ENCODE peak calls at places on chromosome 19, in nine cellular contexts. One of them, this sample, is unnamed.

GRCh38 chr19:22733691-22734090 is 50.3 kb downstream of the ZNF99 start:
- DNase-seq in fibroblast of mammary gland: no peak
- DNase-seq in GM23338: no peak
- DNase-seq in pancreas: no peak
- DNase-seq in EL: no peak
- DNase-seq in OCI-LY7: no peak
- DNase-seq in Right ventricle myocardium superior: no peak
- DNase-seq in bronchial epithelial cell: no peak
- DNase-seq in activated CD4-positive, alpha-beta T cell treated with anti-CD3 and anti-CD28 coated beads, Interleukin-2, amount 10 ng/mL, durations not matched to agents 24 days and 14 days: no peak
- DNase-seq in this sample: no peak

GRCh38 chr19:17294051-17294891 is 9.0 kb downstream of the ABHD8 start:
- DNase-seq in fibroblast of mammary gland: no peak
- DNase-seq in GM23338: peak
- DNase-seq in pancreas: peak
- DNase-seq in EL: peak
- DNase-seq in OCI-LY7: peak
- DNase-seq in Right ventricle myocardium superior: peak
- DNase-seq in bronchial epithelial cell: no peak
- DNase-seq in activated CD4-positive, alpha-beta T cell treated with anti-CD3 and anti-CD28 coated beads, Interleukin-2, amount 10 ng/mL, durations not matched to agents 24 days and 14 days: peak
- DNase-seq in this sample: peak

GRCh38 chr19:7072541-7072940 is 3.0 kb downstream of the ZNF557 start:
- DNase-seq in fibroblast of mammary gland: no peak
- DNase-seq in GM23338: no peak
- DNase-seq in pancreas: no peak
- DNase-seq in EL: no peak
- DNase-seq in OCI-LY7: no peak
- DNase-seq in Right ventricle myocardium superior: no peak
- DNase-seq in bronchial epithelial cell: no peak
- DNase-seq in activated CD4-positive, alpha-beta T cell treated with anti-CD3 and anti-CD28 coated beads, Interleukin-2, amount 10 ng/mL, durations not matched to agents 24 days and 14 days: peak
- DNase-seq in this sample: no peak

GRCh38 chr19:54517483-54517882 is 14.9 kb downstream of the LAIR2 start:
- DNase-seq in fibroblast of mammary gland: peak
- DNase-seq in GM23338: peak
- DNase-seq in pancreas: peak
- DNase-seq in EL: peak
- DNase-seq in OCI-LY7: peak
- DNase-seq in Right ventricle myocardium superior: peak
- DNase-seq in bronchial epithelial cell: peak
- DNase-seq in activated CD4-positive, alpha-beta T cell treated with anti-CD3 and anti-CD28 coated beads, Interleukin-2, amount 10 ng/mL, durations not matched to agents 24 days and 14 days: peak
- DNase-seq in this sample: peak

GRCh38 chr19:44131955-44132354 is 9.4 kb upstream of the ZNF234 start:
- DNase-seq in fibroblast of mammary gland: no peak
- DNase-seq in GM23338: no peak
- DNase-seq in pancreas: no peak
- DNase-seq in EL: no peak
- DNase-seq in OCI-LY7: no peak
- DNase-seq in Right ventricle myocardium superior: no peak
- DNase-seq in bronchial epithelial cell: no peak
- DNase-seq in activated CD4-positive, alpha-beta T cell treated with anti-CD3 and anti-CD28 coated beads, Interleukin-2, amount 10 ng/mL, durations not matched to agents 24 days and 14 days: no peak
- DNase-seq in this sample: no peak

GRCh38 chr19:13954185-13954584 is 1.9 kb downstream of the DCAF15 start:
- DNase-seq in fibroblast of mammary gland: no peak
- DNase-seq in GM23338: no peak
- DNase-seq in pancreas: no peak
- DNase-seq in EL: no peak
- DNase-seq in OCI-LY7: no peak
- DNase-seq in Right ventricle myocardium superior: no peak
- DNase-seq in bronchial epithelial cell: no peak
- DNase-seq in activated CD4-positive, alpha-beta T cell treated with anti-CD3 and anti-CD28 coated beads, Interleukin-2, amount 10 ng/mL, durations not matched to agents 24 days and 14 days: no peak
- DNase-seq in this sample: no peak

GRCh38 chr19:56294557-56294956 is 20.1 kb downstream of the ZSCAN5A start:
- DNase-seq in fibroblast of mammary gland: peak
- DNase-seq in GM23338: no peak
- DNase-seq in pancreas: no peak
- DNase-seq in EL: peak
- DNase-seq in OCI-LY7: no peak
- DNase-seq in Right ventricle myocardium superior: no peak
- DNase-seq in bronchial epithelial cell: peak
- DNase-seq in activated CD4-positive, alpha-beta T cell treated with anti-CD3 and anti-CD28 coated beads, Interleukin-2, amount 10 ng/mL, durations not matched to agents 24 days and 14 days: no peak
- DNase-seq in this sample: no peak

GRCh38 chr19:48436586-48436985 is 9.2 kb upstream of the GRWD1 start:
- DNase-seq in fibroblast of mammary gland: no peak
- DNase-seq in GM23338: no peak
- DNase-seq in pancreas: no peak
- DNase-seq in EL: no peak
- DNase-seq in OCI-LY7: no peak
- DNase-seq in Right ventricle myocardium superior: no peak
- DNase-seq in bronchial epithelial cell: no peak
- DNase-seq in activated CD4-positive, alpha-beta T cell treated with anti-CD3 and anti-CD28 coated beads, Interleukin-2, amount 10 ng/mL, durations not matched to agents 24 days and 14 days: no peak
- DNase-seq in this sample: no peak

GRCh38 chr19:39003188-39003587 is 27.6 kb upstream of the FBXO17 start:
- DNase-seq in fibroblast of mammary gland: no peak
- DNase-seq in GM23338: no peak
- DNase-seq in pancreas: no peak
- DNase-seq in EL: no peak
- DNase-seq in OCI-LY7: no peak
- DNase-seq in Right ventricle myocardium superior: no peak
- DNase-seq in bronchial epithelial cell: no peak
- DNase-seq in activated CD4-positive, alpha-beta T cell treated with anti-CD3 and anti-CD28 coated beads, Interleukin-2, amount 10 ng/mL, durations not matched to agents 24 days and 14 days: no peak
- DNase-seq in this sample: no peak

GRCh38 chr19:911197-912033 is 1.6 kb downstream of the R3HDM4 start:
- DNase-seq in fibroblast of mammary gland: no peak
- DNase-seq in GM23338: peak
- DNase-seq in pancreas: peak
- DNase-seq in EL: no peak
- DNase-seq in OCI-LY7: no peak
- DNase-seq in Right ventricle myocardium superior: no peak
- DNase-seq in bronchial epithelial cell: no peak
- DNase-seq in activated CD4-positive, alpha-beta T cell treated with anti-CD3 and anti-CD28 coated beads, Interleukin-2, amount 10 ng/mL, durations not matched to agents 24 days and 14 days: no peak
- DNase-seq in this sample: no peak

GRCh38 chr19:58279042-58279924 is 528 bp downstream of the ZNF8 start:
- DNase-seq in fibroblast of mammary gland: peak
- DNase-seq in GM23338: peak
- DNase-seq in pancreas: peak
- DNase-seq in EL: peak
- DNase-seq in OCI-LY7: peak
- DNase-seq in Right ventricle myocardium superior: peak
- DNase-seq in bronchial epithelial cell: peak
- DNase-seq in activated CD4-positive, alpha-beta T cell treated with anti-CD3 and anti-CD28 coated beads, Interleukin-2, amount 10 ng/mL, durations not matched to agents 24 days and 14 days: peak
- DNase-seq in this sample: peak

GRCh38 chr19:5035817-5036732 is 67.2 kb downstream of the KDM4B start:
- DNase-seq in fibroblast of mammary gland: no peak
- DNase-seq in GM23338: no peak
- DNase-seq in pancreas: peak
- DNase-seq in EL: no peak
- DNase-seq in OCI-LY7: no peak
- DNase-seq in Right ventricle myocardium superior: no peak
- DNase-seq in bronchial epithelial cell: no peak
- DNase-seq in activated CD4-positive, alpha-beta T cell treated with anti-CD3 and anti-CD28 coated beads, Interleukin-2, amount 10 ng/mL, durations not matched to agents 24 days and 14 days: no peak
- DNase-seq in this sample: no peak

GRCh38 chr19:10419646-10420443 is 493 bp upstream of the PDE4A start:
- DNase-seq in fibroblast of mammary gland: peak
- DNase-seq in GM23338: peak
- DNase-seq in pancreas: peak
- DNase-seq in EL: peak
- DNase-seq in OCI-LY7: peak
- DNase-seq in Right ventricle myocardium superior: no peak
- DNase-seq in bronchial epithelial cell: no peak
- DNase-seq in activated CD4-positive, alpha-beta T cell treated with anti-CD3 and anti-CD28 coated beads, Interleukin-2, amount 10 ng/mL, durations not matched to agents 24 days and 14 days: peak
- DNase-seq in this sample: peak

GRCh38 chr19:4053423-4054324 is 13.0 kb downstream of the ZBTB7A start:
- DNase-seq in fibroblast of mammary gland: no peak
- DNase-seq in GM23338: no peak
- DNase-seq in pancreas: no peak
- DNase-seq in EL: no peak
- DNase-seq in OCI-LY7: no peak
- DNase-seq in Right ventricle myocardium superior: no peak
- DNase-seq in bronchial epithelial cell: no peak
- DNase-seq in activated CD4-positive, alpha-beta T cell treated with anti-CD3 and anti-CD28 coated beads, Interleukin-2, amount 10 ng/mL, durations not matched to agents 24 days and 14 days: no peak
- DNase-seq in this sample: no peak

GRCh38 chr19:51272183-51272817 is 21.4 kb downstream of the SIGLECL1 start:
- DNase-seq in fibroblast of mammary gland: no peak
- DNase-seq in GM23338: peak
- DNase-seq in pancreas: no peak
- DNase-seq in EL: no peak
- DNase-seq in OCI-LY7: no peak
- DNase-seq in Right ventricle myocardium superior: no peak
- DNase-seq in bronchial epithelial cell: no peak
- DNase-seq in activated CD4-positive, alpha-beta T cell treated with anti-CD3 and anti-CD28 coated beads, Interleukin-2, amount 10 ng/mL, durations not matched to agents 24 days and 14 days: no peak
- DNase-seq in this sample: no peak

GRCh38 chr19:35114656-35115537 is 726 bp upstream of the FXYD3 start:
- DNase-seq in fibroblast of mammary gland: peak
- DNase-seq in GM23338: peak
- DNase-seq in pancreas: no peak
- DNase-seq in EL: peak
- DNase-seq in OCI-LY7: peak
- DNase-seq in Right ventricle myocardium superior: peak
- DNase-seq in bronchial epithelial cell: peak
- DNase-seq in activated CD4-positive, alpha-beta T cell treated with anti-CD3 and anti-CD28 coated beads, Interleukin-2, amount 10 ng/mL, durations not matched to agents 24 days and 14 days: peak
- DNase-seq in this sample: peak

GRCh38 chr19:52941941-52942370 is 18.7 kb upstream of the ZNF888 start:
- DNase-seq in fibroblast of mammary gland: peak
- DNase-seq in GM23338: peak
- DNase-seq in pancreas: no peak
- DNase-seq in EL: peak
- DNase-seq in OCI-LY7: peak
- DNase-seq in Right ventricle myocardium superior: peak
- DNase-seq in bronchial epithelial cell: peak
- DNase-seq in activated CD4-positive, alpha-beta T cell treated with anti-CD3 and anti-CD28 coated beads, Interleukin-2, amount 10 ng/mL, durations not matched to agents 24 days and 14 days: peak
- DNase-seq in this sample: peak

GRCh38 chr19:56136362-56136761 is 4.7 kb upstream of the ZNF444 start:
- DNase-seq in fibroblast of mammary gland: no peak
- DNase-seq in GM23338: peak
- DNase-seq in pancreas: no peak
- DNase-seq in EL: no peak
- DNase-seq in OCI-LY7: no peak
- DNase-seq in Right ventricle myocardium superior: no peak
- DNase-seq in bronchial epithelial cell: no peak
- DNase-seq in activated CD4-positive, alpha-beta T cell treated with anti-CD3 and anti-CD28 coated beads, Interleukin-2, amount 10 ng/mL, durations not matched to agents 24 days and 14 days: no peak
- DNase-seq in this sample: no peak

GRCh38 chr19:13764101-13764807 is at the start of gene MRI1:
- DNase-seq in fibroblast of mammary gland: peak
- DNase-seq in GM23338: peak
- DNase-seq in pancreas: peak
- DNase-seq in EL: peak
- DNase-seq in OCI-LY7: peak
- DNase-seq in Right ventricle myocardium superior: peak
- DNase-seq in bronchial epithelial cell: no peak
- DNase-seq in activated CD4-positive, alpha-beta T cell treated with anti-CD3 and anti-CD28 coated beads, Interleukin-2, amount 10 ng/mL, durations not matched to agents 24 days and 14 days: peak
- DNase-seq in this sample: peak

GRCh38 chr19:47657719-47658118 is 48.8 kb downstream of the BICRA start:
- DNase-seq in fibroblast of mammary gland: no peak
- DNase-seq in GM23338: no peak
- DNase-seq in pancreas: peak
- DNase-seq in EL: no peak
- DNase-seq in OCI-LY7: no peak
- DNase-seq in Right ventricle myocardium superior: peak
- DNase-seq in bronchial epithelial cell: no peak
- DNase-seq in activated CD4-positive, alpha-beta T cell treated with anti-CD3 and anti-CD28 coated beads, Interleukin-2, amount 10 ng/mL, durations not matched to agents 24 days and 14 days: no peak
- DNase-seq in this sample: no peak

GRCh38 chr19:46731007-46731501 is 14.1 kb upstream of the PRKD2 start:
- DNase-seq in fibroblast of mammary gland: peak
- DNase-seq in GM23338: no peak
- DNase-seq in pancreas: peak
- DNase-seq in EL: peak
- DNase-seq in OCI-LY7: no peak
- DNase-seq in Right ventricle myocardium superior: peak
- DNase-seq in bronchial epithelial cell: peak
- DNase-seq in activated CD4-positive, alpha-beta T cell treated with anti-CD3 and anti-CD28 coated beads, Interleukin-2, amount 10 ng/mL, durations not matched to agents 24 days and 14 days: no peak
- DNase-seq in this sample: no peak

GRCh38 chr19:39407644-39408391 is 1.2 kb downstream of the ZFP36 start:
- DNase-seq in fibroblast of mammary gland: peak
- DNase-seq in GM23338: peak
- DNase-seq in pancreas: peak
- DNase-seq in EL: no peak
- DNase-seq in OCI-LY7: peak
- DNase-seq in Right ventricle myocardium superior: peak
- DNase-seq in bronchial epithelial cell: no peak
- DNase-seq in activated CD4-positive, alpha-beta T cell treated with anti-CD3 and anti-CD28 coated beads, Interleukin-2, amount 10 ng/mL, durations not matched to agents 24 days and 14 days: peak
- DNase-seq in this sample: no peak

GRCh38 chr19:16143399-16144215 is at the start of gene HSH2D:
- DNase-seq in fibroblast of mammary gland: no peak
- DNase-seq in GM23338: peak
- DNase-seq in pancreas: peak
- DNase-seq in EL: no peak
- DNase-seq in OCI-LY7: peak
- DNase-seq in Right ventricle myocardium superior: peak
- DNase-seq in bronchial epithelial cell: peak
- DNase-seq in activated CD4-positive, alpha-beta T cell treated with anti-CD3 and anti-CD28 coated beads, Interleukin-2, amount 10 ng/mL, durations not matched to agents 24 days and 14 days: peak
- DNase-seq in this sample: no peak

GRCh38 chr19:51808333-51808986 is 13.5 kb downstream of the FPR3 start:
- DNase-seq in fibroblast of mammary gland: peak
- DNase-seq in GM23338: no peak
- DNase-seq in pancreas: no peak
- DNase-seq in EL: peak
- DNase-seq in OCI-LY7: no peak
- DNase-seq in Right ventricle myocardium superior: no peak
- DNase-seq in bronchial epithelial cell: peak
- DNase-seq in activated CD4-positive, alpha-beta T cell treated with anti-CD3 and anti-CD28 coated beads, Interleukin-2, amount 10 ng/mL, durations not matched to agents 24 days and 14 days: no peak
- DNase-seq in this sample: no peak

GRCh38 chr19:40805258-40805868 is 6.4 kb downstream of the EGLN2 start:
- DNase-seq in fibroblast of mammary gland: no peak
- DNase-seq in GM23338: no peak
- DNase-seq in pancreas: no peak
- DNase-seq in EL: no peak
- DNase-seq in OCI-LY7: no peak
- DNase-seq in Right ventricle myocardium superior: no peak
- DNase-seq in bronchial epithelial cell: no peak
- DNase-seq in activated CD4-positive, alpha-beta T cell treated with anti-CD3 and anti-CD28 coated beads, Interleukin-2, amount 10 ng/mL, durations not matched to agents 24 days and 14 days: peak
- DNase-seq in this sample: no peak

GRCh38 chr19:12733369-12733896 is 1.1 kb downstream of the TRIR start:
- DNase-seq in fibroblast of mammary gland: peak
- DNase-seq in GM23338: peak
- DNase-seq in pancreas: no peak
- DNase-seq in EL: peak
- DNase-seq in OCI-LY7: peak
- DNase-seq in Right ventricle myocardium superior: no peak
- DNase-seq in bronchial epithelial cell: peak
- DNase-seq in activated CD4-positive, alpha-beta T cell treated with anti-CD3 and anti-CD28 coated beads, Interleukin-2, amount 10 ng/mL, durations not matched to agents 24 days and 14 days: peak
- DNase-seq in this sample: no peak

GRCh38 chr19:13843104-13843921 is 33.6 kb upstream of the NANOS3 start:
- DNase-seq in fibroblast of mammary gland: no peak
- DNase-seq in GM23338: peak
- DNase-seq in pancreas: peak
- DNase-seq in EL: peak
- DNase-seq in OCI-LY7: no peak
- DNase-seq in Right ventricle myocardium superior: peak
- DNase-seq in bronchial epithelial cell: peak
- DNase-seq in activated CD4-positive, alpha-beta T cell treated with anti-CD3 and anti-CD28 coated beads, Interleukin-2, amount 10 ng/mL, durations not matched to agents 24 days and 14 days: no peak
- DNase-seq in this sample: no peak

GRCh38 chr19:29680447-29680846 is 15.2 kb downstream of the PLEKHF1 start:
- DNase-seq in fibroblast of mammary gland: no peak
- DNase-seq in GM23338: no peak
- DNase-seq in pancreas: no peak
- DNase-seq in EL: no peak
- DNase-seq in OCI-LY7: peak
- DNase-seq in Right ventricle myocardium superior: peak
- DNase-seq in bronchial epithelial cell: no peak
- DNase-seq in activated CD4-positive, alpha-beta T cell treated with anti-CD3 and anti-CD28 coated beads, Interleukin-2, amount 10 ng/mL, durations not matched to agents 24 days and 14 days: peak
- DNase-seq in this sample: no peak

GRCh38 chr19:48405850-48406249 is 12.4 kb downstream of the GRIN2D start:
- DNase-seq in fibroblast of mammary gland: no peak
- DNase-seq in GM23338: no peak
- DNase-seq in pancreas: no peak
- DNase-seq in EL: no peak
- DNase-seq in OCI-LY7: no peak
- DNase-seq in Right ventricle myocardium superior: no peak
- DNase-seq in bronchial epithelial cell: peak
- DNase-seq in activated CD4-positive, alpha-beta T cell treated with anti-CD3 and anti-CD28 coated beads, Interleukin-2, amount 10 ng/mL, durations not matched to agents 24 days and 14 days: no peak
- DNase-seq in this sample: no peak

GRCh38 chr19:53958168-53958571 is 4.6 kb upstream of the CACNG8 start:
- DNase-seq in fibroblast of mammary gland: no peak
- DNase-seq in GM23338: peak
- DNase-seq in pancreas: no peak
- DNase-seq in EL: no peak
- DNase-seq in OCI-LY7: no peak
- DNase-seq in Right ventricle myocardium superior: no peak
- DNase-seq in bronchial epithelial cell: no peak
- DNase-seq in activated CD4-positive, alpha-beta T cell treated with anti-CD3 and anti-CD28 coated beads, Interleukin-2, amount 10 ng/mL, durations not matched to agents 24 days and 14 days: no peak
- DNase-seq in this sample: no peak

GRCh38 chr19:47511128-47511517 is 3.7 kb downstream of the NAPA start:
- DNase-seq in fibroblast of mammary gland: peak
- DNase-seq in GM23338: no peak
- DNase-seq in pancreas: peak
- DNase-seq in EL: no peak
- DNase-seq in OCI-LY7: no peak
- DNase-seq in Right ventricle myocardium superior: peak
- DNase-seq in bronchial epithelial cell: no peak
- DNase-seq in activated CD4-positive, alpha-beta T cell treated with anti-CD3 and anti-CD28 coated beads, Interleukin-2, amount 10 ng/mL, durations not matched to agents 24 days and 14 days: no peak
- DNase-seq in this sample: no peak

This sample was measured in HEK293T.